ENCODE peak calls at places on chromosome 14, in ten cellular contexts. Z is HEK293T; U is fibroblast of mammary gland; I is RPMI7951; F is upper lobe of left lung; P is natural killer cell treated with Interleukin-12 subunit alpha and Interleukin-12 subunit beta and Interleukin-15 and Interleukin-18, amount 100 ng/mL, for 72 hours; O is EL; M is activated T-cell treated with anti-CD3 and anti-CD28 coated beads for 24 hours; R is naive B cell; W is HT1080. E is an unnamed sample.

GRCh38 chr14:56159066-56159465 is 40.9 kb downstream of the PELI2 start:
- DNase-seq in W (no peak), M (no peak), U (no peak), P (no peak), F (no peak), O (peak; percentile 15), I (no peak), Z (no peak), R (no peak), E (no peak)

GRCh38 chr14:104105071-104105821 is 19.7 kb downstream of the ASPG start:
- DNase-seq in W (no peak), P (peak; percentile 58), F (no peak), I (no peak), Z (no peak), U (no peak), R (no peak), M (no peak), O (no peak), E (no peak)

GRCh38 chr14:75088566-75089373 is 19.3 kb downstream of the ZC2HC1C start:
- DNase-seq in R (peak; percentile 20), P (no peak), F (no peak), I (peak; percentile 49), M (peak; percentile 16), Z (peak; percentile 59), W (peak; percentile 68), U (peak; percentile 63), O (peak; percentile 60), E (peak; percentile 45)

GRCh38 chr14:99137913-99138571 is 134.0 kb downstream of the BCL11B start:
- DNase-seq in I (no peak), O (no peak), R (no peak), P (peak; percentile 53), W (no peak), M (no peak), F (peak; percentile 2), U (no peak), Z (peak; percentile 37), E (no peak)

GRCh38 chr14:102474934-102475333 is 34.6 kb downstream of the ANKRD9 start:
- DNase-seq in Z (no peak), O (no peak), F (peak; percentile 82), I (no peak), R (no peak), W (no peak), P (no peak), M (no peak), U (no peak), E (no peak)

GRCh38 chr14:61555056-61555838 is 140.1 kb upstream of the HIF1A start:
- DNase-seq in F (no peak), P (peak; percentile 23), Z (no peak), O (peak; percentile 78), W (no peak), R (no peak), U (peak; percentile 64), M (no peak), I (peak; percentile 83), E (no peak)

GRCh38 chr14:93304771-93305170 is 28.1 kb downstream of the BTBD7 start:
- DNase-seq in M (no peak), O (peak; percentile 56), R (no peak), I (no peak), F (no peak), Z (no peak), P (no peak), W (no peak), U (peak; percentile 37), E (no peak)

GRCh38 chr14:93792391-93792790 is 4.1 kb upstream of the PRIMA1 start:
- DNase-seq in I (no peak), M (no peak), F (no peak), Z (no peak), P (no peak), U (no peak), R (no peak), W (no peak), O (no peak), E (no peak)

GRCh38 chr14:73903028-73903427 is 16.4 kb downstream of the ZNF410 start:
- DNase-seq in M (no peak), U (peak; percentile 35), F (no peak), Z (no peak), I (no peak), O (peak; percentile 23), P (no peak), W (no peak), R (no peak), E (no peak)

GRCh38 chr14:35825968-35826217 is 245 bp upstream of the BRMS1L start:
- DNase-seq in I (no peak), O (no peak), U (no peak), R (no peak), F (no peak), P (no peak), Z (no peak), W (no peak), M (no peak), E (no peak)

GRCh38 chr14:36870776-36871175 is 209.1 kb downstream of the PAX9 start:
- DNase-seq in F (no peak), Z (no peak), U (no peak), P (no peak), W (peak; percentile 2), O (no peak), R (no peak), M (no peak), I (no peak), E (no peak)

GRCh38 chr14:98182385-98183055 is 1089.5 kb downstream of the BCL11B start:
- DNase-seq in Z (no peak), U (no peak), I (peak; percentile 0), P (no peak), F (no peak), W (peak; percentile 82), M (peak; percentile 64), R (no peak), O (no peak), E (no peak)

GRCh38 chr14:24845851-24846250 is 204.1 kb downstream of the STXBP6 start:
- DNase-seq in I (peak; percentile 24), O (no peak), F (no peak), R (no peak), M (no peak), Z (no peak), W (peak; percentile 7), U (no peak), P (no peak), E (no peak)

GRCh38 chr14:95389471-95390011 is 69.8 kb upstream of the CLMN start:
- DNase-seq in Z (no peak), R (no peak), O (peak; percentile 6), F (no peak), W (no peak), I (no peak), P (no peak), M (no peak), U (peak; percentile 96), E (no peak)

GRCh38 chr14:86714575-86714974 is 1184.6 kb downstream of the FLRT2 start:
- DNase-seq in F (no peak), O (no peak), U (no peak), Z (no peak), I (no peak), M (no peak), P (no peak), R (no peak), W (no peak), E (no peak)

GRCh38 chr14:105149146-105149781 is 19.3 kb downstream of the JAG2 start:
- DNase-seq in R (no peak), M (no peak), W (no peak), I (no peak), O (no peak), F (no peak), U (no peak), Z (no peak), P (no peak), E (no peak)

GRCh38 chr14:76257111-76257803 is 105.5 kb downstream of the GPATCH2L start:
- DNase-seq in Z (no peak), O (no peak), I (no peak), F (no peak), M (no peak), P (no peak), R (no peak), W (no peak), U (peak; percentile 93), E (no peak)

GRCh38 chr14:99127651-99128167 is 144.3 kb downstream of the BCL11B start:
- DNase-seq in I (peak; percentile 42), W (peak; percentile 42), O (no peak), R (no peak), P (no peak), Z (peak; percentile 4), F (peak; percentile 23), M (no peak), U (no peak), E (no peak)

GRCh38 chr14:103576371-103577024 is 13.7 kb downstream of the COA8 start:
- DNase-seq in P (no peak), Z (peak; percentile 64), I (peak; percentile 72), O (peak; percentile 76), R (no peak), F (peak; percentile 96), M (no peak), U (peak; percentile 85), W (peak; percentile 90), E (no peak)

GRCh38 chr14:54622189-54622958 is 55.4 kb downstream of the SAMD4A start:
- DNase-seq in Z (no peak), F (no peak), W (no peak), R (no peak), M (peak; percentile 34), I (no peak), P (no peak), O (no peak), U (no peak), E (peak; percentile 76)

GRCh38 chr14:48970995-48971394 is 615.2 kb downstream of the RPS29 start:
- DNase-seq in W (peak; percentile 62), M (no peak), I (peak; percentile 25), P (no peak), U (no peak), O (no peak), R (no peak), F (no peak), Z (no peak), E (no peak)

GRCh38 chr14:58078068-58078467 is 73.9 kb downstream of the ARMH4 start:
- DNase-seq in I (peak; percentile 73), W (peak; percentile 87), R (no peak), P (no peak), O (peak; percentile 88), Z (no peak), U (peak; percentile 59), F (no peak), M (no peak), E (no peak)

GRCh38 chr14:92785601-92786426 is 8.3 kb upstream of the GOLGA5 start:
- DNase-seq in M (no peak), I (peak; percentile 90), R (no peak), O (peak; percentile 94), F (no peak), Z (no peak), P (no peak), W (peak; percentile 92), U (peak; percentile 86), E (no peak)